ENCODE peak calls at places on chromosomes 13 and 19, in four cellular contexts. F, D, Q and H are unnamed samples.

GRCh38 chr13:113506871-113507388 is 16.4 kb upstream of the DCUN1D2 start:
- DNase-seq in D (no peak), F (no peak), Q (no peak), H (no peak)

GRCh38 chr13:65914707-65915106 is 1315.4 kb downstream of the PCDH9 start:
- DNase-seq in F (no peak), Q (no peak), D (no peak), H (no peak)

GRCh38 chr13:107348931-107349330 is 781.0 kb upstream of the ARGLU1 start:
- DNase-seq in F (no peak), D (no peak), Q (no peak), H (no peak)

GRCh38 chr19:8074501-8074900 is 21.9 kb downstream of the CCL25 start:
- DNase-seq in D (no peak), F (no peak), Q (no peak), H (no peak)

GRCh38 chr13:87661471-87661870 is 9.7 kb upstream of the SLITRK5 start:
- DNase-seq in D (no peak), Q (no peak), F (no peak), H (no peak)

GRCh38 chr19:35347171-35347929 is at the start of gene FFAR1:
- DNase-seq in Q (peak), F (peak), D (peak), H (no peak)

GRCh38 chr13:106182404-106182803 is 353.1 kb downstream of the EFNB2 start:
- DNase-seq in D (no peak), Q (no peak), F (no peak), H (no peak)

GRCh38 chr19:1058112-1058511 is 8.9 kb upstream of the ARHGAP45 start:
- DNase-seq in F (no peak), D (no peak), Q (no peak), H (no peak)

GRCh38 chr13:21518617-21519144 is 59.6 kb upstream of the ZDHHC20 start:
- DNase-seq in F (no peak), D (no peak), Q (no peak), H (no peak)

GRCh38 chr19:15442142-15442920 is 7.4 kb downstream of the WIZ start:
- DNase-seq in F (no peak), D (no peak), Q (no peak), H (no peak)

GRCh38 chr13:94318418-94318817 is 161.1 kb downstream of the DCT start:
- DNase-seq in Q (no peak), F (no peak), D (no peak), H (no peak)

GRCh38 chr13:30388401-30389283 is 33.7 kb upstream of the UBE2L5 start:
- DNase-seq in D (no peak), F (no peak), Q (no peak), H (peak)

DNA sequence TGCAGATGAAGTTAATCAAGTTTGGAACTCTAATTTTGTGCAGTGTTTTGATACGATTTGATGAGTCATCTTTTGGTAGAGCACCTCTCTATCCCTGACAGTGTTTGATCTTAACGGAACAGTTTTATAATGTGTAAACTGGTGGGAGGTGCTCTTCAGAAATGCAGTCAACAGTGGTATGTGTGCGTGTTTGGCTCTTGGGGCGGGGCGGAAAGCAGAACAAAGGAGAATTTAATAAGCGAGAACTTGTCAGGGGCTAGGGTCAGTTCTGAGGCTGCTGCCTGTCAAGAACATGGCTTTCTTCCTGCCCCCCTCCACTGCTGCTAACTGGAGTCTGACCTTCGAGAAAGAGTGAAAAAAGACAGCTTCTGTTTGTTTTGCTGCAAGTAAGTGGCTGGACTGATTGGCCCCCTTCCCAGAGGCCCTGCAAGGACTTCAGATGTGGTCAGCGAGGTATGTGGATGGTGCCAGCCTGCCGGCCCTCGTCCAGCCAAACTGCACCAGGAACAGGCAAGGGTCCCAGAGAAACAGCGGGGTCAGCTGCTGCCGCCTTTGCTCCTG is 40.8 kb downstream of the BBC3 start:
- DNase-seq in D (no peak), F (peak), Q (no peak), H (no peak)
- TF ChIP-seq POLR2AphosphoS5 in D (no peak), F (no peak), Q (no peak), H (no peak)

GRCh38 chr13:79407349-79407979 is 1.4 kb upstream of the RBM26 start:
- DNase-seq in D (no peak), Q (no peak), F (no peak), H (no peak)
- TF ChIP-seq CREB1 in D (no peak), Q (no peak), F (no peak), H (no peak)

GRCh38 chr13:44797685-44798084 is 191.6 kb downstream of the NUFIP1 start:
- DNase-seq in Q (no peak), D (no peak), F (no peak), H (no peak)
- TF ChIP-seq POLR2AphosphoS5 in Q (no peak), D (no peak), F (no peak), H (no peak)

GRCh38 chr13:42526276-42526675 is 47.7 kb upstream of the TNFSF11 start:
- DNase-seq in D (no peak), Q (no peak), F (no peak), H (no peak)

GRCh38 chr13:42524487-42525034 is 49.4 kb upstream of the TNFSF11 start:
- DNase-seq in D (no peak), F (no peak), Q (peak), H (no peak)

DNA sequence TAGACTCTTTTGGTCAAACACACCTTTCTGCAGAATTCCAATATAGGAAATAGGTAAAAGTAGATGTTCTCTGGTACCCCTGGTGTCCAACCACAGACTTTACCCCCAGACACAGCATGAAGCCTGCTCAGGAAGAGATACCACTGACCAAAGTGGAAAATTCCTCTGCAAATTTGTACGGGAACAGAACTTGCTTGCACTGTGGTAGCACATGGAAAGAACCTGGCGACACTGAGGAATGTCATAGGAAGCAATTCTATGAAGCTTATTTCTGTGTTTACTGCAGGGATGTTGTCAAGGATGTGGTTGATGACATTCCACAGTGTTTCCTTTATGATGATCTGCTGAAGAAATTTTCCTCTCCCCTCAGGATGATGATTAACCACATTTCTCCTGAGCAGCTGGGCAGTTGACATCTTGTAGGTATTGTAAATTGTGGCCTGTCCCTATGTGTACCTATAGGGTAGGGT is 48.9 kb upstream of the TNFSF11 start:
- DNase-seq in F (no peak), Q (no peak), D (no peak), H (no peak)
- TF ChIP-seq CREB1 in F (no peak), Q (no peak), D (no peak), H (no peak)